ENCODE peak calls at places on chromosome 2, in seven cellular contexts. V is breast epithelium, T is transverse colon, P is endothelial cell of umbilical vein, B is GM12878, I is K562, O is stomach. H is an unnamed sample.

GRCh38 chr2:156437272-156437671 is 1.1 kb downstream of the GPD2 start:
- DNase-seq in V (no peak), T (peak), P (no peak), B (no peak), I (no peak), O (peak), H (no peak)

GRCh38 chr2:50491541-50492114 is 540.3 kb downstream of the NRXN1 start:
- DNase-seq in V (no peak), T (peak), P (peak), B (no peak), I (peak), O (no peak), H (no peak)

GRCh38 chr2:135164431-135164830 is 112.3 kb downstream of the RAB3GAP1 start:
- DNase-seq in V (no peak), T (no peak), P (no peak), B (no peak), I (no peak), O (no peak), H (no peak)

GRCh38 chr2:39994151-39994550 is 215.1 kb upstream of the THUMPD2 start:
- DNase-seq in V (no peak), T (no peak), P (peak), B (no peak), I (no peak), O (no peak), H (no peak)

GRCh38 chr2:42513252-42513918 is 19.6 kb upstream of the KCNG3 start:
- DNase-seq in V (no peak), T (peak), P (peak), B (no peak), I (peak), O (peak), H (no peak)

GRCh38 chr2:154226931-154227330 is 355.2 kb downstream of the GALNT13 start:
- DNase-seq in V (no peak), T (no peak), P (no peak), B (no peak), I (no peak), O (no peak), H (no peak)

GRCh38 chr2:235665656-235666239 is 171.9 kb downstream of the AGAP1 start:
- DNase-seq in V (no peak), T (no peak), P (peak), B (no peak), I (no peak), O (no peak), H (no peak)

GRCh38 chr2:210899131-210899530 is 342.7 kb downstream of the CPS1 start:
- DNase-seq in V (no peak), T (no peak), P (peak), B (no peak), I (no peak), O (no peak), H (no peak)

GRCh38 chr2:133641497-133641896 is 73.2 kb upstream of the NCKAP5 start:
- DNase-seq in V (peak), T (peak), P (no peak), B (no peak), I (no peak), O (peak), H (peak)

GRCh38 chr2:203280428-203281064 is 41.7 kb downstream of the CYP20A1 start:
- DNase-seq in V (no peak), T (no peak), P (peak), B (no peak), I (no peak), O (no peak), H (no peak)

GRCh38 chr2:206260427-206261012 is 13.9 kb upstream of the ZDBF2 start:
- DNase-seq in V (no peak), T (no peak), P (no peak), B (no peak), I (peak), O (no peak), H (no peak)

GRCh38 chr2:20570249-20570648 is 80.6 kb downstream of the HS1BP3 start:
- DNase-seq in V (no peak), T (no peak), P (no peak), B (no peak), I (no peak), O (no peak), H (no peak)

GRCh38 chr2:150621800-150622199 is 134.3 kb upstream of the RND3 start:
- DNase-seq in V (no peak), T (no peak), P (peak), B (no peak), I (no peak), O (no peak), H (no peak)

GRCh38 chr2:173720310-173720709 is 244.9 kb downstream of the SP3 start:
- DNase-seq in V (no peak), T (no peak), P (no peak), B (no peak), I (no peak), O (no peak), H (no peak)

GRCh38 chr2:96150791-96151594 is 5.8 kb upstream of the DUSP2 start:
- DNase-seq in V (no peak), T (no peak), P (no peak), B (no peak), I (no peak), O (no peak), H (no peak)

GRCh38 chr2:173109253-173110188 is 33.9 kb downstream of the MAP3K20 start:
- DNase-seq in V (no peak), T (no peak), P (no peak), B (no peak), I (no peak), O (no peak), H (no peak)

GRCh38 chr2:28602136-28602660 is 106.3 kb downstream of the PLB1 start:
- DNase-seq in V (no peak), T (no peak), P (no peak), B (no peak), I (no peak), O (no peak), H (no peak)

GRCh38 chr2:173952267-173953046 is 12.7 kb downstream of the SP3 start:
- DNase-seq in V (no peak), T (no peak), P (no peak), B (no peak), I (no peak), O (no peak), H (no peak)

GRCh38 chr2:33158482-33159003 is 211.8 kb downstream of the LTBP1 start:
- DNase-seq in V (no peak), T (no peak), P (peak), B (no peak), I (no peak), O (no peak), H (no peak)

GRCh38 chr2:75562513-75562864 is 1.8 kb upstream of the EVA1A start:
- DNase-seq in V (no peak), T (no peak), P (peak), B (no peak), I (no peak), O (no peak), H (no peak)

GRCh38 chr2:189285351-189285750 is 105.8 kb upstream of the COL5A2 start:
- DNase-seq in V (no peak), T (no peak), P (no peak), B (no peak), I (no peak), O (no peak), H (no peak)
- H3K27ac ChIP-seq in V (peak), T (peak), P (no peak), B (no peak), I (no peak), O (no peak), H (no peak)

GRCh38 chr2:101007415-101008345 is 5.6 kb downstream of the RPL31 start:
- DNase-seq in V (no peak), T (no peak), P (no peak), B (no peak), I (no peak), O (no peak), H (no peak)

GRCh38 chr2:101014264-101014857 is 12.3 kb downstream of the RPL31 start:
- DNase-seq in V (no peak), T (no peak), P (no peak), B (no peak), I (no peak), O (no peak), H (no peak)

GRCh38 chr2:101011152-101011551 is 9.1 kb downstream of the RPL31 start:
- DNase-seq in V (no peak), T (no peak), P (no peak), B (no peak), I (no peak), O (no peak), H (no peak)

GRCh38 chr2:101012706-101013181 is 10.7 kb downstream of the RPL31 start:
- DNase-seq in V (no peak), T (peak), P (peak), B (no peak), I (no peak), O (no peak), H (no peak)

DNA sequence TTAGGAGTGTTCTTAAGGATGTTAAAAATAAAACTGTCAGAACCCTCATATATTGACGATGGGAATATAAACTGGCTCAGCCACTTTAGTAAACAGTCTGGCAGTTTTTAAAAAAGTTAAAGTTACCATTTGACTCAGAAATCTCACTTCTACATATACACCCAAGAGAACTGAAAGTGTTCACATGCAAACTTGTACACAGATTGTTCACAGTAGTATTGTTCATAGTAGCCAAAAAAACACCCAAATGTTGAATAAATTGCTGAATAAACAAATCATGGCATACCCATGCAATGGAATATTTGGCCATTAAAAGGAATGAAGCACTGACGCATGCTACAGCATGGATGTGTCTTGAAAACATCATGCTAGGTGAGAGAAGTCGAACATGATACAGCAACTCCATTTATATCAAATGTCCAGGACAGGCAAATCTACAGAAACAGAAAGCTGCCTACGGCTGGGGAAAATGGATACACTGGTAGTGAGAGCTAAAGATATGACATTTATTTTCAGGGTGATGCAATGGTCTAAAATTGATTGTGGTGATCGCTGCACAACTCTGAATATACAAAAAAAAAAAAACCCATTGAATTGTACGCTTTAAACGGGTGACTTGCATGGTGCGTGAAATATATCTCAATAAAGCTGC is 10.1 kb downstream of the RPL31 start:
- DNase-seq in V (no peak), T (no peak), P (no peak), B (peak), I (no peak), O (no peak), H (no peak)
- TF ChIP-seq POLR2A in V (no peak), T (no peak), P (no peak), B (no peak), I (no peak), O (no peak), H (no peak)

GRCh38 chr2:217434183-217434620 is 568.6 kb downstream of the TNS1 start:
- DNase-seq in V (peak), T (peak), P (peak), B (peak), I (peak), O (peak), H (peak)
- TF ChIP-seq POLR2AphosphoS5 in V (peak), T (peak), P (no peak), B (no peak), I (no peak), O (peak), H (no peak)

GRCh38 chr2:46814160-46814559 is 101.4 kb downstream of the MCFD2 start:
- DNase-seq in V (peak), T (peak), P (peak), B (no peak), I (no peak), O (no peak), H (no peak)

GRCh38 chr2:46813046-46813445 is 102.6 kb downstream of the MCFD2 start:
- DNase-seq in V (peak), T (no peak), P (peak), B (no peak), I (no peak), O (no peak), H (no peak)

GRCh38 chr2:46811379-46812310 is 104.0 kb downstream of the MCFD2 start:
- DNase-seq in V (peak), T (no peak), P (no peak), B (no peak), I (no peak), O (no peak), H (no peak)

GRCh38 chr2:46813680-46814079 is 101.9 kb downstream of the MCFD2 start:
- DNase-seq in V (peak), T (no peak), P (no peak), B (no peak), I (no peak), O (no peak), H (no peak)

GRCh38 chr2:46812381-46813024 is 103.1 kb downstream of the MCFD2 start:
- DNase-seq in V (peak), T (no peak), P (peak), B (no peak), I (no peak), O (no peak), H (no peak)
- H3K27ac ChIP-seq in V (peak), T (peak), P (no peak), B (no peak), I (no peak), O (no peak), H (peak)

DNA sequence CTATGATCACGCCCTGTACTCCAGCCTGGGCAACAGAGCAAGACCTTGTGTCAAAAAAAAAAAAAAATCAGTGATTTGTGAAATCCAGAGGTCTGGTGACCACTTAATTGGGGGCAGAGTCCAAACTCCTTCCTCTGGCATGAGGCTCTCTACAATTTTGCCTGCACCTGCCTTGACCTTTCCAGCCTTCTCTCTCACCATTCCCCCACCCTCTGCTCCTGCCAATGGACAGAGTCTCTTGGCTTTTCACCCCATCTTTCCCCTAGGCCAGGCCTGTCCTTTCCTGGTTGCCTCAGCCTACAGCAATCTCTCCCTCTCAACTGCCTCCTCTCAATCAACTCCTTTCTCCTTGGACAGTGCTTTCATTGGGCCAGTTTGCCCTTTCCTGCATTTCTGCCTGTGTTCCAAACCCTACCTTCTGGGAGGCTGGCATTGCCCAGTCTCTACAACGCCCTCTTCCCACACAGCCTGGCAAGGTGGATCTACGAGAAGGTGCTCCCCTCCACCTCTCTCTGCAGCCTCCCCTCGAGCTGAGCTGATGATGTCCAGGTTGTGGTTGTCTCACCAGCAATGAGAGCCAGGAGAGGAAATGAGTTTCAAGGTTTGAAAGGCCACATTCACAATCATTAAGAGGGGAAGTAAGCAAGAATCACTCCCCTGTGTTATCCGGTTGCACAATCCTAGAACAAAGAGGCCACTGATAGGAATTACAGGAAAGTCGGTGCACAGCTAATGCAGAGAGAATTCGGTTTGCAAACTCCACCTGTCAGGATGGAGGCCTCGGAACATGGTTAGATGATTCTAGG is 39.5 kb upstream of the NPAS2 start:
- DNase-seq in V (peak), T (peak), P (peak), B (no peak), I (no peak), O (no peak), H (no peak)
- TF ChIP-seq POLR2A in V (no peak), T (no peak), P (no peak), B (no peak), I (no peak), O (no peak), H (no peak)